ENCODE peak calls at places on chromosomes 4 and X, in four cellular contexts. U, R, M and D are unnamed samples.

GRCh38 chrX:37349131-37350033 is at the start of gene PRRG1:
- DNase-seq in U (peak), R (no peak), M (peak), D (peak)

GRCh38 chrX:57906790-57907189 is 3.5 kb downstream of the ZXDA start:
- DNase-seq in U (no peak), R (no peak), M (no peak), D (no peak)

GRCh38 chr4:38980903-38981676 is 51.1 kb downstream of the TMEM156 start:
- DNase-seq in U (no peak), R (no peak), M (no peak), D (no peak)

GRCh38 chr4:150591284-150591874 is 9.4 kb downstream of the MAB21L2 start:
- DNase-seq in U (peak), R (no peak), M (no peak), D (no peak)

GRCh38 chr4:133186210-133186609 is 37.1 kb downstream of the PCDH10 start:
- DNase-seq in U (no peak), R (no peak), M (no peak), D (no peak)

GRCh38 chr4:52103314-52103713 is 52.2 kb downstream of the SPATA18 start:
- DNase-seq in U (peak), R (no peak), M (no peak), D (no peak)

GRCh38 chrX:46727445-46727844 is 31.5 kb downstream of the SLC9A7 start:
- DNase-seq in U (no peak), R (no peak), M (no peak), D (no peak)

GRCh38 chrX:29721152-29721551 is 494.2 kb upstream of the MAGEB2 start:
- DNase-seq in U (no peak), R (no peak), M (no peak), D (no peak)

GRCh38 chrX:109760241-109760921 is 27.3 kb upstream of the ACSL4 start:
- DNase-seq in U (peak), R (no peak), M (no peak), D (no peak)

GRCh38 chrX:48785156-48785524 is 1.2 kb upstream of the GATA1 start:
- DNase-seq in U (no peak), R (no peak), M (no peak), D (no peak)

GRCh38 chrX:37509349-37509748 is 62.1 kb upstream of the LANCL3 start:
- DNase-seq in U (no peak), R (no peak), M (peak), D (no peak)

GRCh38 chrX:103699243-103699642 is 11.5 kb upstream of the TMEM31 start:
- DNase-seq in U (no peak), R (no peak), M (no peak), D (no peak)

GRCh38 chr4:183666088-183666487 is 7.0 kb downstream of the TRAPPC11 start:
- DNase-seq in U (no peak), R (no peak), M (no peak), D (no peak)

GRCh38 chr4:189981970-189982369 is 41.3 kb downstream of the FRG1 start:
- DNase-seq in U (no peak), R (no peak), M (no peak), D (no peak)

GRCh38 chrX:13506574-13506973 is 62.8 kb upstream of the EGFL6 start:
- DNase-seq in U (peak), R (no peak), M (peak), D (peak)

GRCh38 chr4:163649557-163650091 is 155.1 kb downstream of the TMA16 start:
- DNase-seq in U (no peak), R (no peak), M (no peak), D (no peak)

GRCh38 chr4:107115185-107115847 is 79.2 kb upstream of the DKK2 start:
- DNase-seq in U (no peak), R (no peak), M (no peak), D (no peak)

GRCh38 chr4:113355550-113356371 is 306.3 kb downstream of the ANK2 start:
- DNase-seq in U (no peak), R (peak), M (peak), D (no peak)

GRCh38 chr4:53459548-53459947 is 82.1 kb downstream of the FIP1L1 start:
- DNase-seq in U (no peak), R (no peak), M (no peak), D (no peak)

GRCh38 chrX:71214604-71215334 is 8.3 kb upstream of the GJB1 start:
- DNase-seq in U (no peak), R (no peak), M (no peak), D (no peak)

GRCh38 chr4:138870739-138871633 is 144.6 kb upstream of the NOCT start:
- DNase-seq in U (peak), R (peak), M (peak), D (peak)